ENCODE peak calls at places on chromosomes 5 and 9, in six cellular contexts. K is body of pancreas, T is neural crest cell, M is MCF 10A, Q is BJ, F is OCI-LY7. B is an unnamed sample.

GRCh38 chr5:139686919-139687421 is 38.8 kb downstream of the CXXC5 start:
- DNase-seq in K (peak), T (no peak), M (no peak), Q (no peak), F (no peak), B (no peak)

GRCh38 chr5:112694853-112695709 is 42.6 kb upstream of the APC start:
- DNase-seq in K (no peak), T (no peak), M (peak), Q (peak), F (no peak), B (no peak)

GRCh38 chr5:132458226-132458560 is 32.4 kb downstream of the IRF1 start:
- DNase-seq in K (no peak), T (no peak), M (peak), Q (no peak), F (no peak), B (no peak)

GRCh38 chr9:5629312-5630037 is 568 bp downstream of the RIC1 start:
- DNase-seq in K (peak), T (peak), M (peak), Q (no peak), F (peak), B (peak)

GRCh38 chr5:111453290-111453689 is 59.0 kb downstream of the STARD4 start:
- DNase-seq in K (no peak), T (no peak), M (no peak), Q (no peak), F (no peak), B (no peak)

GRCh38 chr5:16983022-16983639 is 47.0 kb upstream of the MYO10 start:
- DNase-seq in K (no peak), T (no peak), M (no peak), Q (no peak), F (no peak), B (no peak)

GRCh38 chr5:74179701-74180100 is 460.8 kb downstream of the ENC1 start:
- DNase-seq in K (no peak), T (no peak), M (no peak), Q (no peak), F (no peak), B (no peak)

GRCh38 chr9:127692071-127692470 is 14.7 kb upstream of the CFAP157 start:
- DNase-seq in K (no peak), T (no peak), M (no peak), Q (no peak), F (no peak), B (no peak)

GRCh38 chr9:111627260-111627963 is 3.7 kb upstream of the DNAJC25 start:
- DNase-seq in K (no peak), T (no peak), M (peak), Q (no peak), F (no peak), B (no peak)

GRCh38 chr5:169521366-169521983 is 62.1 kb upstream of the SPDL1 start:
- DNase-seq in K (peak), T (no peak), M (peak), Q (no peak), F (no peak), B (no peak)

GRCh38 chr9:23380821-23381220 is 445.2 kb downstream of the ELAVL2 start:
- DNase-seq in K (no peak), T (no peak), M (no peak), Q (no peak), F (no peak), B (no peak)

GRCh38 chr5:176810687-176811501 is 535 bp downstream of the UNC5A start:
- DNase-seq in K (no peak), T (no peak), M (no peak), Q (no peak), F (no peak), B (no peak)

GRCh38 chr9:129225815-129226214 is 47.8 kb upstream of the IER5L start:
- DNase-seq in K (peak), T (no peak), M (peak), Q (peak), F (no peak), B (no peak)

GRCh38 chr5:41841325-41841724 is 28.9 kb downstream of the OXCT1 start:
- DNase-seq in K (peak), T (no peak), M (no peak), Q (no peak), F (no peak), B (no peak)

GRCh38 chr9:31612336-31613030 is 772.0 kb upstream of the ACO1 start:
- DNase-seq in K (no peak), T (no peak), M (no peak), Q (no peak), F (no peak), B (no peak)

GRCh38 chr9:82570226-82570625 is 492.7 kb downstream of the RASEF start:
- DNase-seq in K (no peak), T (no peak), M (peak), Q (no peak), F (no peak), B (no peak)

GRCh38 chr9:35757527-35758275 is 3.6 kb upstream of the MSMP start:
- DNase-seq in K (peak), T (no peak), M (no peak), Q (no peak), F (no peak), B (no peak)

GRCh38 chr5:38535845-38536244 is 20.6 kb downstream of the LIFR start:
- DNase-seq in K (no peak), T (no peak), M (no peak), Q (no peak), F (no peak), B (no peak)

GRCh38 chr5:36703245-36703860 is 96.9 kb downstream of the SLC1A3 start:
- DNase-seq in K (no peak), T (no peak), M (peak), Q (no peak), F (no peak), B (no peak)

GRCh38 chr9:13023498-13023897 is 248.7 kb downstream of the LURAP1L start:
- DNase-seq in K (no peak), T (no peak), M (peak), Q (no peak), F (no peak), B (no peak)

GRCh38 chr5:73528248-73528647 is 30.0 kb downstream of the BTF3 start:
- DNase-seq in K (no peak), T (no peak), M (no peak), Q (no peak), F (no peak), B (no peak)

GRCh38 chr5:175309218-175309617 is 134.8 kb downstream of the DRD1 start:
- DNase-seq in K (no peak), T (no peak), M (no peak), Q (no peak), F (no peak), B (no peak)

GRCh38 chr5:126562823-126563222 is 32.2 kb downstream of the ALDH7A1 start:
- DNase-seq in K (no peak), T (no peak), M (no peak), Q (no peak), F (no peak), B (no peak)

GRCh38 chr5:93249651-93250289 is 331.2 kb downstream of the NR2F1-AS1 start:
- DNase-seq in K (no peak), T (peak), M (peak), Q (no peak), F (no peak), B (no peak)

GRCh38 chr9:74125916-74126315 is 371.2 kb upstream of the RORB start:
- DNase-seq in K (no peak), T (no peak), M (no peak), Q (no peak), F (no peak), B (no peak)

GRCh38 chr5:133777951-133778350 is 165.6 kb upstream of the FSTL4 start:
- DNase-seq in K (no peak), T (no peak), M (no peak), Q (no peak), F (no peak), B (no peak)

GRCh38 chr5:99331061-99331460 is 402.3 kb upstream of the CHD1 start:
- DNase-seq in K (no peak), T (no peak), M (no peak), Q (no peak), F (no peak), B (no peak)

GRCh38 chr5:99334936-99335335 is 406.1 kb upstream of the CHD1 start:
- DNase-seq in K (no peak), T (no peak), M (no peak), Q (no peak), F (no peak), B (no peak)
- TF ChIP-seq CTCF in K (no peak), T (no peak), M (no peak), Q (no peak), F (no peak), B (no peak)

GRCh38 chr9:134408389-134408788 is 82.1 kb downstream of the RXRA start:
- DNase-seq in K (no peak), T (no peak), M (no peak), Q (no peak), F (no peak), B (no peak)
- TF ChIP-seq CTCF in K (no peak), T (no peak), M (no peak), Q (no peak), F (peak), B (no peak)

GRCh38 chr5:53927668-53928247 is 367.3 kb downstream of the NDUFS4 start:
- DNase-seq in K (no peak), T (no peak), M (no peak), Q (no peak), F (no peak), B (no peak)
- TF ChIP-seq CTCF in K (no peak), T (peak), M (no peak), Q (no peak), F (no peak), B (no peak)

GRCh38 chr9:2208465-2208864 is 193.3 kb downstream of the SMARCA2 start:
- DNase-seq in K (no peak), T (no peak), M (no peak), Q (no peak), F (no peak), B (no peak)
- TF ChIP-seq CTCF in K (no peak), T (no peak), M (no peak), Q (no peak), F (no peak), B (no peak)

DNA sequence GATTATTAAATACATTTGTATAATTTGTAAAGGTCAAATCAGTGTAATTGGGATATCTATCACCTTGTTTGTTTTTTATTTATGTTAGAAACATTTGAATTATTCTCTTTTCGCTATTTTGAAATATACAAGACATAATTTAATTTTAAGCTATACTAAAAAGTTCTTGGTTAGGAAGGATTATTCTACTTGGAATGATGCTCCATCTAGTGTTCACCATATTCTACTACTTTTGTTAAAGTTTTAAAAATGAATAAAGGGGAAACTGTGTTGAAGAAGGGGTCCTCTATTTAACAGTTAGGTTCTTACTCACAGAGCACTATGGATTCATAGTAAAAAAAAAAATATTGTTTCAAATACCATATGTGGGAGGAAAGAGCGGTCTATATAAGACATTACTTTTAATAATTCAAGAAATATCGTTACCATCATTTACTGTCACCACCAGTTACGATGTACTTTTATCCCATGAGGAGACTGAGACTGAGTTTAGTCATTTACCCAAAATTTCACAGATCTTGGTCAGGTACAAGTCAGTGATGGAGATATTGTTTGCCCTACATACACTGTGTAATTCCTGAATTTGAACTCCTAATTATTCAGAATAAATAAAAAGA is 6.3 kb upstream of the STOM start:
- DNase-seq in K (no peak), T (no peak), M (no peak), Q (no peak), F (peak), B (no peak)
- TF ChIP-seq CTCF in K (no peak), T (peak), M (peak), Q (peak), F (peak), B (no peak)

GRCh38 chr5:127723571-127723970 is 20.4 kb downstream of the CCDC192 start:
- DNase-seq in K (peak), T (no peak), M (peak), Q (no peak), F (no peak), B (no peak)

GRCh38 chr5:127725673-127726072 is 22.5 kb downstream of the CCDC192 start:
- DNase-seq in K (no peak), T (no peak), M (no peak), Q (no peak), F (no peak), B (no peak)
- TF ChIP-seq CTCF in K (no peak), T (no peak), M (no peak), Q (no peak), F (no peak), B (no peak)

DNA sequence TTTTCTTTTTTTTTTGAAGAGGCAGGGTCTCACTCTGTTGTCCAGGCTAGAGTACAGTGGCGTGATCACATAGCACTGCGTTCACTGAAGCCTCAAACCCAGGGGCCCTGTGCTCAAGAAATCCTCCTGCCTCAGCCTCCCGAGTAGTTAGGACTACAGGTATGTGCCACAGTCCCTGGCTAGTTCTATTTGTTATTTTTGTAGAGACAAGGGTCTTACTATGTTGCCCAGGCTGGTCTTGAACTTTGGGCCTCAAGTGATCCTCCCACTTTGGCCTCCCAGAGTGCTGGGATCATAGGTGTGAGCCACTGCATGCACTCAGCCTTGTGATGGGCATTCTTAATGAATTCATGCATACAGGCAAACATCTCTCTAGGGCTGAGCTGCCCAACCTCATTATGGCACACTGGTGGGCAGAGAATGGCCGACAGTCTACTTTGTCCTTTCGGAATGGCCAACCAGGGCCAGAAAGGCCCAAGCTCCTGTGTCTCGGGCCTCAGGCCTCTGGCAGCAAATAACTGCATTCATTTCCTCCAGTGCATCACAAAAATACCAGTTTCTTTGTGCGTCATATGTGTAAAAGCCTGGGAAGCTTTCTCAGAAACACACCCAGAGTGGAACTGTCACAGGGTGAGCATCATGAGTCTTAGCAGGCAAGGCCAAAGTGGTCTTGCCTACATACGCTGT is 27.2 kb downstream of the ANXA6 start:
- DNase-seq in K (no peak), T (no peak), M (no peak), Q (no peak), F (no peak), B (no peak)
- TF ChIP-seq CTCF in K (no peak), T (no peak), M (no peak), Q (no peak), F (no peak), B (no peak)

GRCh38 chr9:85900504-85901201 is 40.3 kb upstream of the NAA35 start:
- DNase-seq in K (no peak), T (peak), M (peak), Q (no peak), F (peak), B (peak)
- TF ChIP-seq CTCF in K (no peak), T (peak), M (peak), Q (peak), F (peak), B (peak)

GRCh38 chr5:30040483-30041116 is 1152.9 kb upstream of the CDH6 start:
- DNase-seq in K (peak), T (peak), M (peak), Q (no peak), F (peak), B (peak)
- TF ChIP-seq CTCF in K (no peak), T (peak), M (peak), Q (peak), F (peak), B (peak)

GRCh38 chr5:171226096-171226495 is 83.0 kb upstream of the TLX3 start:
- DNase-seq in K (no peak), T (no peak), M (no peak), Q (no peak), F (no peak), B (no peak)
- TF ChIP-seq CTCF in K (no peak), T (peak), M (peak), Q (peak), F (peak), B (no peak)

B was measured in glutamatergic neuron.